ENCODE peak calls at places on chromosome 22, in five cellular contexts. D, I, R, U and Y are unnamed samples.

GRCh38 chr22:31829505-31829904 is 75.7 kb downstream of the DEPDC5 start:
- DNase-seq in I (no peak), D (no peak), U (peak), R (no peak), Y (peak)

GRCh38 chr22:44188316-44188715 is 7.6 kb downstream of the PARVG start:
- DNase-seq in R (no peak), U (no peak), I (no peak), D (no peak), Y (no peak)

GRCh38 chr22:36081023-36081431 is 52.4 kb upstream of the RBFOX2 start:
- DNase-seq in U (peak), I (no peak), D (no peak), R (no peak), Y (peak)

GRCh38 chr22:46074771-46075551 is 75.4 kb upstream of the PPARA start:
- DNase-seq in I (no peak), U (peak), R (no peak), D (no peak), Y (no peak)

GRCh38 chr22:18927020-18927419 is 9.1 kb downstream of the PRODH start:
- DNase-seq in U (no peak), D (no peak), I (no peak), R (no peak), Y (no peak)

GRCh38 chr22:39580795-39581194 is 10.2 kb downstream of the CACNA1I start:
- DNase-seq in U (no peak), R (no peak), D (no peak), I (no peak), Y (no peak)

GRCh38 chr22:39567135-39567946 is 3.2 kb upstream of the CACNA1I start:
- DNase-seq in R (no peak), I (no peak), U (no peak), D (no peak), Y (no peak)

GRCh38 chr22:49574861-49575702 is 252.6 kb downstream of the BRD1 start:
- DNase-seq in D (no peak), I (no peak), R (no peak), U (no peak), Y (no peak)

GRCh38 chr22:43883719-43884415 is 7.9 kb downstream of the PNPLA5 start:
- DNase-seq in R (no peak), U (no peak), I (no peak), D (no peak), Y (no peak)

GRCh38 chr22:39097098-39098020 is at the start of gene APOBEC3H:
- DNase-seq in D (no peak), R (no peak), U (peak), I (no peak), Y (peak)

GRCh38 chr22:48919851-48920589 is 907.7 kb downstream of the BRD1 start:
- DNase-seq in D (no peak), R (no peak), I (no peak), U (no peak), Y (no peak)

GRCh38 chr22:17257578-17257977 is 38.3 kb upstream of the ADA2 start:
- DNase-seq in I (no peak), D (no peak), U (no peak), R (no peak), Y (no peak)

GRCh38 chr22:32043391-32043790 is 330 bp downstream of the SLC5A1 start:
- DNase-seq in D (no peak), I (no peak), U (no peak), R (no peak), Y (no peak)

GRCh38 chr22:30294066-30294465 is 4.8 kb upstream of the CASTOR1 start:
- DNase-seq in D (no peak), U (no peak), I (no peak), R (no peak), Y (no peak)

GRCh38 chr22:50684986-50685385 is 12.4 kb downstream of the SHANK3 start:
- DNase-seq in R (no peak), U (peak), I (no peak), D (peak), Y (peak)

GRCh38 chr22:42811510-42811909 is 45.6 kb downstream of the ARFGAP3 start:
- DNase-seq in R (no peak), I (no peak), D (no peak), U (no peak), Y (no peak)

GRCh38 chr22:43985532-43985931 is 30.3 kb downstream of the SAMM50 start:
- DNase-seq in R (no peak), I (no peak), D (no peak), U (no peak), Y (no peak)

GRCh38 chr22:31496735-31497146 is 405 bp downstream of the SFI1 start:
- DNase-seq in D (peak), R (no peak), U (peak), I (peak), Y (peak)

GRCh38 chr22:39117585-39118191 is 20.6 kb downstream of the APOBEC3H start:
- DNase-seq in I (peak), R (peak), U (peak), D (no peak), Y (peak)

GRCh38 chr22:45240137-45240809 is 421 bp downstream of the KIAA0930 start:
- DNase-seq in U (no peak), I (no peak), R (no peak), D (no peak), Y (peak)

GRCh38 chr22:26462051-26462450 is 21.5 kb downstream of the HPS4 start:
- DNase-seq in R (no peak), I (no peak), D (no peak), U (no peak), Y (no peak)

GRCh38 chr22:43260346-43260745 is 73.4 kb upstream of the TTLL12 start:
- DNase-seq in D (no peak), R (no peak), U (no peak), I (no peak), Y (no peak)

GRCh38 chr22:30250713-30251267 is 4.2 kb upstream of the LIF start:
- DNase-seq in U (peak), R (no peak), I (peak), D (no peak), Y (peak)

GRCh38 chr22:36546092-36546804 is 17.3 kb upstream of the EIF3D start:
- DNase-seq in R (no peak), U (peak), D (peak), I (peak), Y (peak)

GRCh38 chr22:45335021-45335818 is 25.5 kb downstream of the FAM118A start:
- DNase-seq in D (no peak), I (no peak), R (no peak), U (no peak), Y (no peak)

GRCh38 chr22:41780714-41781507 is 19.6 kb upstream of the CCDC134 start:
- DNase-seq in D (no peak), R (peak), U (no peak), I (no peak), Y (peak)

GRCh38 chr22:28243539-28243938 is 324.5 kb upstream of the PITPNB start:
- DNase-seq in U (no peak), I (no peak), R (no peak), D (no peak), Y (peak)